ENCODE peak calls at places on chromosomes 7 and 10, in five cellular contexts. One of them, this sample, is unnamed.
A peak's percentile ranks its signal among the peaks of the same experiment; 100 is the strongest.

GRCh38 chr7:108499575-108499974 is 26.4 kb downstream of the PNPLA8 start:
- DNase-seq in K562: no peak
- DNase-seq in H1: no peak
- DNase-seq in GM12878: no peak
- DNase-seq in HepG2: no peak
- DNase-seq in this sample: no peak

GRCh38 chr7:134320201-134320600 is 3.5 kb upstream of the SLC35B4 start:
- DNase-seq in K562: no peak
- DNase-seq in GM12878: no peak
- DNase-seq in H1: no peak
- DNase-seq in HepG2: no peak
- DNase-seq in this sample: no peak

GRCh38 chr10:73857446-73857845 is 16.9 kb downstream of the CAMK2G start:
- DNase-seq in K562: no peak
- DNase-seq in HepG2: no peak
- DNase-seq in H1: no peak
- DNase-seq in GM12878: peak; percentile 43
- DNase-seq in this sample: no peak

GRCh38 chr7:6647080-6647479 is 10.0 kb downstream of the ZNF316 start:
- DNase-seq in GM12878: no peak
- DNase-seq in K562: no peak
- DNase-seq in H1: no peak
- DNase-seq in HepG2: no peak
- DNase-seq in this sample: no peak

GRCh38 chr7:46352335-46352954 is 431.4 kb upstream of the IGFBP3 start:
- DNase-seq in HepG2: peak; percentile 57
- DNase-seq in GM12878: peak; percentile 35
- DNase-seq in H1: peak; percentile 15
- DNase-seq in K562: peak; percentile 13
- DNase-seq in this sample: peak; percentile 79

GRCh38 chr7:82530361-82530760 is 86.8 kb upstream of the CACNA2D1 start:
- DNase-seq in H1: no peak
- DNase-seq in K562: no peak
- DNase-seq in HepG2: no peak
- DNase-seq in GM12878: no peak
- DNase-seq in this sample: no peak

GRCh38 chr7:76267835-76268183 is 34.7 kb upstream of the HSPB1 start:
- DNase-seq in K562: no peak
- DNase-seq in H1: no peak
- DNase-seq in GM12878: no peak
- DNase-seq in HepG2: no peak
- DNase-seq in this sample: no peak

GRCh38 chr7:8065356-8065813 is 96.8 kb downstream of the GLCCI1 start:
- DNase-seq in HepG2: no peak
- DNase-seq in H1: no peak
- DNase-seq in GM12878: no peak
- DNase-seq in K562: no peak
- DNase-seq in this sample: no peak

GRCh38 chr7:133303372-133303771 is 50.5 kb downstream of the EXOC4 start:
- DNase-seq in K562: no peak
- DNase-seq in GM12878: no peak
- DNase-seq in HepG2: no peak
- DNase-seq in H1: no peak
- DNase-seq in this sample: no peak

GRCh38 chr7:292826-293225 is 2.9 kb downstream of the FOXL3 start:
- DNase-seq in H1: no peak
- DNase-seq in K562: no peak
- DNase-seq in HepG2: no peak
- DNase-seq in GM12878: no peak
- DNase-seq in this sample: no peak

GRCh38 chr7:25249772-25250171 is 21.5 kb upstream of the NPVF start:
- DNase-seq in HepG2: peak; percentile 71
- DNase-seq in GM12878: no peak
- DNase-seq in H1: no peak
- DNase-seq in K562: no peak
- DNase-seq in this sample: no peak

GRCh38 chr10:33900591-33900990 is 566.1 kb upstream of the NRP1 start:
- DNase-seq in K562: no peak
- DNase-seq in H1: no peak
- DNase-seq in GM12878: no peak
- DNase-seq in HepG2: no peak
- DNase-seq in this sample: no peak

GRCh38 chr7:114414151-114415053 is at the start of gene FOXP2:
- DNase-seq in GM12878: no peak
- DNase-seq in K562: no peak
- DNase-seq in HepG2: peak; percentile 3
- DNase-seq in H1: no peak
- DNase-seq in this sample: no peak

GRCh38 chr7:144670251-144670650 is 165.6 kb downstream of the TPK1 start:
- DNase-seq in GM12878: no peak
- DNase-seq in HepG2: no peak
- DNase-seq in K562: no peak
- DNase-seq in H1: no peak
- DNase-seq in this sample: no peak

GRCh38 chr10:48605786-48606529 is 1.1 kb upstream of the ARHGAP22 start:
- DNase-seq in GM12878: no peak
- DNase-seq in HepG2: no peak
- DNase-seq in H1: no peak
- DNase-seq in K562: no peak
- DNase-seq in this sample: no peak

GRCh38 chr10:100872034-100872791 is 40.5 kb upstream of the SLF2 start:
- DNase-seq in GM12878: no peak
- DNase-seq in HepG2: no peak
- DNase-seq in H1: peak; percentile 27
- DNase-seq in K562: peak; percentile 78
- DNase-seq in this sample: peak; percentile 63

GRCh38 chr10:69088801-69089501 is 1.0 kb downstream of the SRGN start:
- DNase-seq in HepG2: no peak
- DNase-seq in GM12878: peak; percentile 61
- DNase-seq in H1: no peak
- DNase-seq in K562: peak; percentile 57
- DNase-seq in this sample: peak; percentile 80

GRCh38 chr7:84060760-84061261 is 133.8 kb downstream of the SEMA3A start:
- DNase-seq in GM12878: no peak
- DNase-seq in HepG2: no peak
- DNase-seq in H1: no peak
- DNase-seq in K562: no peak
- DNase-seq in this sample: peak; percentile 61

GRCh38 chr7:40194743-40195142 is 59.9 kb downstream of the SUGCT start:
- DNase-seq in H1: no peak
- DNase-seq in K562: no peak
- DNase-seq in GM12878: no peak
- DNase-seq in HepG2: no peak
- DNase-seq in this sample: no peak

GRCh38 chr7:98240961-98241673 is 10.9 kb downstream of the TECPR1 start:
- DNase-seq in H1: no peak
- DNase-seq in HepG2: peak; percentile 27
- DNase-seq in GM12878: no peak
- DNase-seq in K562: peak; percentile 68
- DNase-seq in this sample: peak; percentile 51

GRCh38 chr7:113698556-113699220 is 220.1 kb downstream of the PPP1R3A start:
- DNase-seq in K562: peak; percentile 20
- DNase-seq in GM12878: no peak
- DNase-seq in HepG2: peak; percentile 15
- DNase-seq in H1: no peak
- DNase-seq in this sample: peak; percentile 31

GRCh38 chr10:4704034-4704545 is 121.9 kb upstream of the AKR1E2 start:
- DNase-seq in K562: no peak
- DNase-seq in H1: no peak
- DNase-seq in HepG2: no peak
- DNase-seq in GM12878: no peak
- DNase-seq in this sample: peak; percentile 18
- TF ChIP-seq HDAC2 in K562: no peak
- TF ChIP-seq HDAC2 in H1: no peak
- TF ChIP-seq HDAC2 in HepG2: no peak
- TF ChIP-seq HDAC2 in GM12878: no peak
- TF ChIP-seq HDAC2 in this sample: no peak

GRCh38 chr10:97183314-97183713 is 2.4 kb downstream of the SLIT1 start:
- DNase-seq in K562: no peak
- DNase-seq in H1: no peak
- DNase-seq in GM12878: no peak
- DNase-seq in HepG2: no peak
- DNase-seq in this sample: no peak

GRCh38 chr10:97180367-97180763 is 5.4 kb downstream of the SLIT1 start:
- DNase-seq in HepG2: no peak
- DNase-seq in K562: no peak
- DNase-seq in GM12878: no peak
- DNase-seq in H1: no peak
- DNase-seq in this sample: no peak

GRCh38 chr10:97180986-97181385 is 4.8 kb downstream of the SLIT1 start:
- DNase-seq in H1: no peak
- DNase-seq in GM12878: no peak
- DNase-seq in K562: no peak
- DNase-seq in HepG2: no peak
- DNase-seq in this sample: no peak

GRCh38 chr10:97184971-97185325 is 811 bp downstream of the SLIT1 start:
- DNase-seq in HepG2: no peak
- DNase-seq in H1: no peak
- DNase-seq in GM12878: no peak
- DNase-seq in K562: no peak
- DNase-seq in this sample: no peak

DNA sequence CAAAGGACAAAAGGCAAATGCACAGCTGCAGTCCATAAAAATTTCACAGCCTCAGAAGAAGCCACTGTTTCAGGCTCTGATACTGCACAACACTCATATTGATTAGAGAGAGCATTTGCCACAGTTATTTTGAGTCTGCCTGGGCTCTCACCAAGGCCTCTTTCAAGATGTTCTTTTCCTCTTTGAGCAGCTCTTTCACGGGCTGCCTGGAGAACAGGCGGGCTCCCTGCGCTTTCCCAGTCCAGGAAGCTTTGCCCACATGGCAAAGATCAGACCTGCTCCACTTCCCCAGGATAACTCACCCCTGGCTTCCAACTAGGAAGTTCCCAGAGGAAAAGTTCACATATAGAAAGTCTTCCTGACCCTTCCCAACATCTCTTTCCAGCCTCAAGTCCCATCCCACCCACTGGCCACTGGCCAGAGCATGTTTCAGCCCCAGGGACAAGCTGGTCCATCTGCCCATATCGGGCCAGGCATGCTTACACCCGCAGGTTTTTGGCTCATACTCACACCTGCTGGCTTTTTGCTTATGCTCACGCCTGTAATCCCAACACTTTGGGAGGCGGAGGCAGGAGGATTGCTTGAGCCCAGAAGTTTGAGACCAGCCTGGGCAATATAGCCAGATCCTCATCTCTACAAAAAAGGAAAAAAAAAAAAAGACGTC is 3.3 kb downstream of the SLIT1 start:
- DNase-seq in GM12878: no peak
- DNase-seq in H1: no peak
- DNase-seq in HepG2: no peak
- DNase-seq in K562: no peak
- DNase-seq in this sample: no peak
- TF ChIP-seq CHD2 in GM12878: no peak
- TF ChIP-seq CHD2 in H1: no peak
- TF ChIP-seq CHD2 in HepG2: no peak
- TF ChIP-seq CHD2 in K562: no peak
- TF ChIP-seq CHD2 in this sample: no peak

GRCh38 chr10:127155221-127155620 is 41.2 kb downstream of the INSYN2A start:
- DNase-seq in HepG2: no peak
- DNase-seq in GM12878: no peak
- DNase-seq in K562: no peak
- DNase-seq in H1: no peak
- DNase-seq in this sample: no peak
- TF ChIP-seq HDAC2 in HepG2: no peak
- TF ChIP-seq HDAC2 in GM12878: no peak
- TF ChIP-seq HDAC2 in K562: no peak
- TF ChIP-seq HDAC2 in H1: no peak
- TF ChIP-seq HDAC2 in this sample: no peak

DNA sequence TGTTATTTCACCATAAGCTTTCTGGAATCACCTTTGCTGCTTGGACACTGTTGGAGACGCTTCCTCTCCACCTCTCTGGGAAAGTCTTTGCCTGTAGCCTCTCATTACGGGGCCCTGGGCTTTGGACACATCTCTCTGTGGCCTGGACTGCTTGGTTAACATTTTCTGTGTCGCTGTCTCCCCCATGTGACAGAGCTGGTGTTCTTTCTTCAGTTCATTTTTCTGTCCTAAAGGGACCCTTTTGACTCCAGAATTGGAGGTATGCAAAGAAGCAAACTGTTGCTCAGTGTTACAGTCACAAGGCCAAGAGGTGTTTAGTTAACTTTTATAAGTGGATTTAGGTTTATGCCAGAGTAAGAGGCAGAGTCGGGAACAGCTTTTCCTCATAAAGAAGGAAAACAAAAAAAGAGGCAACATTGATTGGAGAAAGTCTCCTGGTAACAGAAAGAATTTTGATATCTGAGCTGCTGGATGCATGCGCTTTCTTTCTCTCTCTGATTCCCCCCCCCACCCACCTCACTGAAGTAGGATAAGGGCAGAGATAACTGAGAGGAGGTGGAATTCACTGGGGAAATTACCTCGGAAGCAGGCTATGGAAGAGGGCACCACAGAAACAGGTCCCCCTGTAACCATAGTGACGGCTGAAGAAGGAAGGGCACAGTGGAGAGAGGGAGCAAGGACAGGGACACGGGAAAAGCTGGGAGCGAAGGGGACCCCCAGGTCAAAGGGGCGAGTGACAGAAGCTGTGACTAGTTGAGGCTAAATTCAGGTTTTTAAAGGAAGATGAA is 57.8 kb downstream of the LGI1 start:
- DNase-seq in K562: no peak
- DNase-seq in GM12878: no peak
- DNase-seq in H1: no peak
- DNase-seq in HepG2: no peak
- DNase-seq in this sample: no peak
- TF ChIP-seq CHD2 in K562: no peak
- TF ChIP-seq CHD2 in GM12878: no peak
- TF ChIP-seq CHD2 in H1: no peak
- TF ChIP-seq CHD2 in HepG2: no peak
- TF ChIP-seq CHD2 in this sample: no peak

GRCh38 chr10:132859084-132859855 is 73.3 kb upstream of the NKX6-2 start:
- DNase-seq in GM12878: no peak
- DNase-seq in HepG2: no peak
- DNase-seq in H1: no peak
- DNase-seq in K562: no peak
- DNase-seq in this sample: no peak

GRCh38 chr10:132856869-132857524 is 71.0 kb upstream of the NKX6-2 start:
- DNase-seq in GM12878: no peak
- DNase-seq in K562: no peak
- DNase-seq in HepG2: no peak
- DNase-seq in H1: no peak
- DNase-seq in this sample: no peak

GRCh38 chr10:132858121-132859081 is 72.5 kb upstream of the NKX6-2 start:
- DNase-seq in K562: peak; percentile 32
- DNase-seq in HepG2: no peak
- DNase-seq in H1: no peak
- DNase-seq in GM12878: no peak
- DNase-seq in this sample: no peak

GRCh38 chr10:132851451-132851850 is 65.5 kb upstream of the NKX6-2 start:
- DNase-seq in HepG2: no peak
- DNase-seq in GM12878: no peak
- DNase-seq in H1: no peak
- DNase-seq in K562: no peak
- DNase-seq in this sample: no peak

GRCh38 chr10:132855889-132856288 is 69.9 kb upstream of the NKX6-2 start:
- DNase-seq in H1: no peak
- DNase-seq in K562: no peak
- DNase-seq in GM12878: no peak
- DNase-seq in HepG2: no peak
- DNase-seq in this sample: no peak
- TF ChIP-seq HDAC2 in H1: no peak
- TF ChIP-seq HDAC2 in K562: no peak
- TF ChIP-seq HDAC2 in GM12878: no peak
- TF ChIP-seq HDAC2 in HepG2: no peak
- TF ChIP-seq HDAC2 in this sample: no peak

GRCh38 chr7:44867073-44867990 is 18.0 kb downstream of the PURB start:
- DNase-seq in K562: peak; percentile 36
- DNase-seq in GM12878: no peak
- DNase-seq in H1: no peak
- DNase-seq in HepG2: peak; percentile 32
- DNase-seq in this sample: peak; percentile 66
- TF ChIP-seq CHD2 in K562: no peak
- TF ChIP-seq CHD2 in GM12878: no peak
- TF ChIP-seq CHD2 in H1: no peak
- TF ChIP-seq CHD2 in HepG2: no peak
- TF ChIP-seq CHD2 in this sample: no peak